ENCODE peak calls at places on chromosomes 4 and X, in four cellular contexts. V, S, N and U are unnamed samples.

GRCh38 chr4:16524911-16525574 is 298.8 kb upstream of the TAPT1 start:
- DNase-seq in V (no peak), S (no peak), N (no peak), U (no peak)

GRCh38 chr4:154082760-154083530 is 294.1 kb upstream of the SFRP2 start:
- DNase-seq in V (no peak), S (no peak), N (peak; percentile 8), U (no peak)

GRCh38 chr4:164012396-164013027 is 518.0 kb downstream of the TMA16 start:
- DNase-seq in V (no peak), S (no peak), N (peak; percentile 10), U (no peak)

GRCh38 chr4:85761803-85762202 is 286.9 kb downstream of the ARHGAP24 start:
- DNase-seq in V (peak; percentile 61), S (peak; percentile 33), N (no peak), U (peak; percentile 68)

GRCh38 chrX:40149286-40150175 is 51.8 kb upstream of the BCOR start:
- DNase-seq in V (no peak), S (no peak), N (no peak), U (no peak)

GRCh38 chr4:20305976-20306375 is 54.3 kb downstream of the SLIT2 start:
- DNase-seq in V (no peak), S (no peak), N (no peak), U (no peak)

GRCh38 chr4:139710073-139710472 is 44.5 kb downstream of the MGST2 start:
- DNase-seq in V (no peak), S (no peak), N (no peak), U (no peak)

GRCh38 chrX:40736170-40736505 is 796 bp upstream of the MED14 start:
- DNase-seq in V (no peak), S (peak; percentile 33), N (peak; percentile 6), U (no peak)

GRCh38 chr4:159191989-159192388 is 89.1 kb downstream of the RAPGEF2 start:
- DNase-seq in V (no peak), S (no peak), N (peak; percentile 25), U (no peak)

GRCh38 chr4:158166701-158167100 is 6.1 kb downstream of the GASK1B start:
- DNase-seq in V (no peak), S (no peak), N (no peak), U (no peak)

GRCh38 chr4:26772096-26772495 is 88.5 kb upstream of the STIM2 start:
- DNase-seq in V (no peak), S (no peak), N (no peak), U (no peak)

GRCh38 chr4:156516698-156517097 is 454.9 kb downstream of the PDGFC start:
- DNase-seq in V (no peak), S (no peak), N (no peak), U (no peak)

GRCh38 chr4:177001271-177002175 is 208.8 kb upstream of the VEGFC start:
- DNase-seq in V (no peak), S (no peak), N (no peak), U (no peak)

GRCh38 chr4:88718098-88718497 is 20.5 kb upstream of the NAP1L5 start:
- DNase-seq in V (no peak), S (no peak), N (no peak), U (no peak)

GRCh38 chr4:163816494-163816893 is 322.0 kb downstream of the TMA16 start:
- DNase-seq in V (no peak), S (no peak), N (peak; percentile 2), U (no peak)

GRCh38 chr4:108891921-108892320 is 129.1 kb upstream of the ETNPPL start:
- DNase-seq in V (no peak), S (no peak), N (no peak), U (no peak)

GRCh38 chr4:185201983-185202962 is 1.5 kb downstream of the CFAP97 start:
- DNase-seq in V (no peak), S (no peak), N (peak; percentile 31), U (peak; percentile 37)

GRCh38 chrX:128020701-128021100 is 31.5 kb downstream of the ACTRT1 start:
- DNase-seq in V (no peak), S (no peak), N (no peak), U (no peak)

GRCh38 chr4:81627617-81628016 is 155.9 kb upstream of the RASGEF1B start:
- DNase-seq in V (no peak), S (no peak), N (no peak), U (no peak)
- H3K4me1 ChIP-seq in V (no peaks in the 10 kb centered on the region), S (no peaks in the 10 kb centered on the region), N (peaks cover 85% of the 10 kb centered on the region), U (no peaks in the 10 kb centered on the region)

GRCh38 chr4:2862528-2862927 is 18.9 kb downstream of the ADD1 start:
- DNase-seq in V (no peak), S (no peak), N (no peak), U (no peak)
- H3K4me1 ChIP-seq in V (peaks cover 78% of the 10 kb centered on the region), S (peaks cover 82% of the 10 kb centered on the region), N (peaks cover 30% of the 10 kb centered on the region), U (no peaks in the 10 kb centered on the region)

GRCh38 chr4:147789596-147789995 is 57.7 kb downstream of the ARHGAP10 start:
- DNase-seq in V (no peak), S (no peak), N (no peak), U (no peak)

GRCh38 chr4:147790412-147790811 is 58.5 kb downstream of the ARHGAP10 start:
- DNase-seq in V (no peak), S (no peak), N (no peak), U (no peak)

GRCh38 chr4:147786531-147786930 is 54.6 kb downstream of the ARHGAP10 start:
- DNase-seq in V (no peak), S (no peak), N (no peak), U (no peak)

GRCh38 chr4:147787204-147787603 is 55.3 kb downstream of the ARHGAP10 start:
- DNase-seq in V (no peak), S (no peak), N (no peak), U (no peak)

DNA sequence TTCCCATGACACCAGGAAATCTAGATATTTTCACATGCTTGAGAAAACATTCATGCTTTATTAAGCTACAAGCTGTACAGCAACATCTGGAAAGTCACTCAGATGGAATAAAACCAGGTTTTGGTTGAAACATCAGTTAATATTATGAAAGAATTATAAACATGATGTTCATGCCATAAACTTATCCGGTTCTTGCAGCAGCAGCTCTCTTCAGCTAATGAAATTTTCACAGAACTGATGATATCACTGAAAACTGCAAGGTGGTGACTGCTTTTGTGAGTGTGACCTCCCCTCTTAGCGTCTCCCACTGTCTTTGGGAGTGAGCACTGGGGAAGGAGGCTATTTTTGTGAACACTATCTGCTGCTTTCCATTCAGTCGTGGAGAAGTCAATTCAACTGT is 56.9 kb downstream of the ARHGAP10 start:
- DNase-seq in V (no peak), S (no peak), N (no peak), U (no peak)
- H3K4me1 ChIP-seq in V (peaks cover 21% of the 10 kb centered on the region), S (peaks cover 4% of the 10 kb centered on the region), N (no peaks in the 10 kb centered on the region), U (no peaks in the 10 kb centered on the region)

GRCh38 chr4:1211951-1212545 is 36.9 kb downstream of the CTBP1 start:
- DNase-seq in V (no peak), S (peak; percentile 39), N (no peak), U (no peak)
- H3K4me1 ChIP-seq in V (peaks cover 77% of the 10 kb centered on the region), S (peaks cover 30% of the 10 kb centered on the region), N (peaks cover 32% of the 10 kb centered on the region), U (no peaks in the 10 kb centered on the region)

GRCh38 chr4:99403380-99404194 is 31.6 kb downstream of the ADH7 start:
- DNase-seq in V (no peak), S (no peak), N (no peak), U (no peak)
- H3K4me1 ChIP-seq in V (peaks cover 20% of the 10 kb centered on the region), S (peaks cover 24% of the 10 kb centered on the region), N (no peaks in the 10 kb centered on the region), U (no peaks in the 10 kb centered on the region)